ENCODE peak calls at places on chromosomes 16 and 17, in five cellular contexts. Y is NAMALWA, R is GM23248, J is NCI-H345, T is NCI-H2029. L is an unnamed sample.

GRCh38 chr17:67289174-67289876 is 44.3 kb upstream of the HELZ start:
- DNase-seq in Y (no peak), R (peak; percentile 76), T (no peak), J (no peak), L (no peak)

GRCh38 chr17:63434951-63435571 is 11.0 kb downstream of the CYB561 start:
- DNase-seq in T (peak; percentile 72), R (peak; percentile 27), Y (peak; percentile 31), J (no peak), L (no peak)

GRCh38 chr17:59763861-59764260 is 56.4 kb downstream of the VMP1 start:
- DNase-seq in J (no peak), T (no peak), R (peak; percentile 85), Y (no peak), L (no peak)

GRCh38 chr16:11308493-11309283 is 27.6 kb upstream of the PRM1 start:
- DNase-seq in R (no peak), Y (peak; percentile 94), T (no peak), J (no peak), L (peak; percentile 77)

GRCh38 chr16:31700200-31700529 is 172.5 kb downstream of the AHSP start:
- DNase-seq in T (peak; percentile 64), R (peak; percentile 76), Y (no peak), J (peak; percentile 95), L (no peak)

GRCh38 chr16:77963185-77964044 is 58.9 kb upstream of the CLEC3A start:
- DNase-seq in J (no peak), R (no peak), Y (no peak), T (no peak), L (no peak)

GRCh38 chr17:20095366-20096080 is 86.4 kb downstream of the SPECC1 start:
- DNase-seq in R (peak; percentile 57), J (peak; percentile 33), Y (no peak), T (peak; percentile 7), L (no peak)

GRCh38 chr16:59878999-59879398 is 1144.9 kb upstream of the GOT2 start:
- DNase-seq in J (no peak), R (no peak), T (no peak), Y (no peak), L (no peak)

GRCh38 chr17:38619937-38620550 is 14.3 kb upstream of the SRCIN1 start:
- DNase-seq in R (no peak), Y (no peak), T (no peak), J (no peak), L (no peak)

GRCh38 chr17:27430882-27431491 is 25.3 kb upstream of the KSR1 start:
- DNase-seq in R (peak; percentile 59), T (no peak), Y (peak; percentile 10), J (no peak), L (no peak)

GRCh38 chr17:10033982-10034381 is 128.9 kb upstream of the RCVRN start:
- DNase-seq in R (peak; percentile 17), T (no peak), Y (peak; percentile 66), J (no peak), L (no peak)

GRCh38 chr17:35947156-35947585 is 3.7 kb upstream of the LYZL6 start:
- DNase-seq in T (peak; percentile 7), Y (peak; percentile 79), J (peak; percentile 79), R (peak; percentile 57), L (peak; percentile 50)

GRCh38 chr17:57557793-57558681 is 187.1 kb downstream of the CCDC182 start:
- DNase-seq in Y (peak; percentile 80), J (no peak), R (peak; percentile 55), T (no peak), L (no peak)

GRCh38 chr16:49352923-49353322 is 20.7 kb upstream of the C16orf78 start:
- DNase-seq in T (no peak), Y (peak; percentile 22), J (no peak), R (peak; percentile 13), L (no peak)

GRCh38 chr17:72660274-72661092 is 432.0 kb downstream of the SLC39A11 start:
- DNase-seq in Y (no peak), J (peak; percentile 68), R (no peak), T (no peak), L (no peak)

GRCh38 chr17:17155568-17155967 is 50.6 kb downstream of the PLD6 start:
- DNase-seq in R (peak; percentile 29), J (no peak), Y (no peak), T (no peak), L (peak; percentile 7)